ENCODE peak calls at places on chromosomes 11 and 22, in four cellular contexts. M is H54; V is fibroblast of lung; Y is activated naive CD8-positive, alpha-beta T cell treated with anti-CD3 and anti-CD28 coated beads, Interleukin-2, amount 50 U/mL, for 24 hours. D is an unnamed sample.

GRCh38 chr11:120471131-120471530 is 40.4 kb upstream of the GRIK4 start:
- DNase-seq in M (no peak), V (peak), Y (no peak), D (no peak)

GRCh38 chr11:96228472-96228871 is 114.5 kb downstream of the MAML2 start:
- DNase-seq in M (peak), V (peak), Y (no peak), D (no peak)

GRCh38 chr11:104654414-104654813 is 243.8 kb downstream of the CASP12 start:
- DNase-seq in M (no peak), V (no peak), Y (no peak), D (no peak)

GRCh38 chr11:27230175-27230565 is 132.8 kb downstream of the CCDC34 start:
- DNase-seq in M (no peak), V (peak), Y (no peak), D (no peak)

GRCh38 chr11:79393362-79394043 is 47.3 kb downstream of the TENM4 start:
- DNase-seq in M (no peak), V (no peak), Y (no peak), D (no peak)

GRCh38 chr11:10366568-10367331 is 61.9 kb downstream of the ADM start:
- DNase-seq in M (peak), V (peak), Y (peak), D (peak)

GRCh38 chr11:126718319-126718718 is 282.3 kb downstream of the KIRREL3 start:
- DNase-seq in M (no peak), V (no peak), Y (no peak), D (no peak)

GRCh38 chr11:75602916-75603315 is 40.9 kb downstream of the SERPINH1 start:
- DNase-seq in M (no peak), V (peak), Y (no peak), D (no peak)

GRCh38 chr11:65624931-65625627 is 9.5 kb downstream of the PCNX3 start:
- DNase-seq in M (no peak), V (no peak), Y (no peak), D (no peak)

GRCh38 chr11:129637983-129638776 is 177.5 kb upstream of the TMEM45B start:
- DNase-seq in M (no peak), V (no peak), Y (no peak), D (no peak)

GRCh38 chr11:32427935-32428664 is 7.2 kb downstream of the WT1 start:
- DNase-seq in M (no peak), V (no peak), Y (no peak), D (no peak)

GRCh38 chr22:37442537-37442936 is 15.3 kb upstream of the ELFN2 start:
- DNase-seq in M (no peak), V (peak), Y (no peak), D (no peak)

GRCh38 chr22:49499433-49500075 is 328.1 kb downstream of the BRD1 start:
- DNase-seq in M (no peak), V (no peak), Y (no peak), D (no peak)

D was measured in NCI-H2107.